ENCODE peak calls at places on chromosomes 13 and 19, in eight cellular contexts. One of them, this sample, is unnamed.

GRCh38 chr13:100124265-100124664 is 35.4 kb downstream of the PCCA start:
- DNase-seq in stimulated activated CD8-positive, alpha-beta memory T cell treated with anti-CD3 and anti-CD28 coated beads, Interleukin-2, amount 100 ng/mL, for 48 hours: no peak
- DNase-seq in HuH-7: no peak
- DNase-seq in tibial artery: no peak
- DNase-seq in activated CD4-positive, CD25-positive, alpha-beta regulatory T cell: no peak
- DNase-seq in T-helper 1 cell: no peak
- DNase-seq in mesothelial cell of epicardium: no peak
- DNase-seq in omental fat pad: no peak
- DNase-seq in this sample: no peak

GRCh38 chr19:5115771-5116202 is 146.9 kb downstream of the KDM4B start:
- DNase-seq in mesothelial cell of epicardium: no peak
- DNase-seq in T-helper 1 cell: no peak
- DNase-seq in HuH-7: no peak
- DNase-seq in tibial artery: no peak
- DNase-seq in omental fat pad: no peak
- DNase-seq in activated CD4-positive, CD25-positive, alpha-beta regulatory T cell: no peak
- DNase-seq in stimulated activated CD8-positive, alpha-beta memory T cell treated with anti-CD3 and anti-CD28 coated beads, Interleukin-2, amount 100 ng/mL, for 48 hours: no peak
- DNase-seq in this sample: no peak

GRCh38 chr13:39816936-39817335 is 161.5 kb downstream of the COG6 start:
- DNase-seq in T-helper 1 cell: no peak
- DNase-seq in HuH-7: no peak
- DNase-seq in mesothelial cell of epicardium: no peak
- DNase-seq in activated CD4-positive, CD25-positive, alpha-beta regulatory T cell: no peak
- DNase-seq in tibial artery: no peak
- DNase-seq in stimulated activated CD8-positive, alpha-beta memory T cell treated with anti-CD3 and anti-CD28 coated beads, Interleukin-2, amount 100 ng/mL, for 48 hours: no peak
- DNase-seq in omental fat pad: no peak
- DNase-seq in this sample: no peak

GRCh38 chr13:27425151-27425917 is 915 bp downstream of the GTF3A start:
- DNase-seq in omental fat pad: no peak
- DNase-seq in mesothelial cell of epicardium: no peak
- DNase-seq in stimulated activated CD8-positive, alpha-beta memory T cell treated with anti-CD3 and anti-CD28 coated beads, Interleukin-2, amount 100 ng/mL, for 48 hours: no peak
- DNase-seq in HuH-7: no peak
- DNase-seq in T-helper 1 cell: no peak
- DNase-seq in activated CD4-positive, CD25-positive, alpha-beta regulatory T cell: no peak
- DNase-seq in tibial artery: no peak
- DNase-seq in this sample: no peak

GRCh38 chr13:49457221-49457620 is 13.1 kb downstream of the SETDB2 start:
- DNase-seq in omental fat pad: no peak
- DNase-seq in T-helper 1 cell: no peak
- DNase-seq in mesothelial cell of epicardium: no peak
- DNase-seq in tibial artery: no peak
- DNase-seq in activated CD4-positive, CD25-positive, alpha-beta regulatory T cell: no peak
- DNase-seq in HuH-7: no peak
- DNase-seq in stimulated activated CD8-positive, alpha-beta memory T cell treated with anti-CD3 and anti-CD28 coated beads, Interleukin-2, amount 100 ng/mL, for 48 hours: no peak
- DNase-seq in this sample: no peak

GRCh38 chr13:48333976-48334375 is 30.4 kb downstream of the RB1 start:
- DNase-seq in mesothelial cell of epicardium: no peak
- DNase-seq in activated CD4-positive, CD25-positive, alpha-beta regulatory T cell: no peak
- DNase-seq in tibial artery: no peak
- DNase-seq in HuH-7: no peak
- DNase-seq in omental fat pad: no peak
- DNase-seq in stimulated activated CD8-positive, alpha-beta memory T cell treated with anti-CD3 and anti-CD28 coated beads, Interleukin-2, amount 100 ng/mL, for 48 hours: no peak
- DNase-seq in T-helper 1 cell: no peak
- DNase-seq in this sample: no peak

GRCh38 chr13:32165791-32166190 is 134.2 kb downstream of the FRY start:
- DNase-seq in activated CD4-positive, CD25-positive, alpha-beta regulatory T cell: no peak
- DNase-seq in HuH-7: no peak
- DNase-seq in tibial artery: peak; percentile 59
- DNase-seq in stimulated activated CD8-positive, alpha-beta memory T cell treated with anti-CD3 and anti-CD28 coated beads, Interleukin-2, amount 100 ng/mL, for 48 hours: no peak
- DNase-seq in T-helper 1 cell: no peak
- DNase-seq in mesothelial cell of epicardium: no peak
- DNase-seq in omental fat pad: no peak
- DNase-seq in this sample: no peak

GRCh38 chr19:20107301-20107700 is 29.5 kb downstream of the ZNF90 start:
- DNase-seq in T-helper 1 cell: no peak
- DNase-seq in activated CD4-positive, CD25-positive, alpha-beta regulatory T cell: no peak
- DNase-seq in HuH-7: no peak
- DNase-seq in omental fat pad: no peak
- DNase-seq in mesothelial cell of epicardium: no peak
- DNase-seq in tibial artery: no peak
- DNase-seq in stimulated activated CD8-positive, alpha-beta memory T cell treated with anti-CD3 and anti-CD28 coated beads, Interleukin-2, amount 100 ng/mL, for 48 hours: no peak
- DNase-seq in this sample: no peak

GRCh38 chr13:77872995-77873394 is 45.6 kb downstream of the EDNRB start:
- DNase-seq in omental fat pad: no peak
- DNase-seq in mesothelial cell of epicardium: no peak
- DNase-seq in HuH-7: no peak
- DNase-seq in activated CD4-positive, CD25-positive, alpha-beta regulatory T cell: no peak
- DNase-seq in tibial artery: no peak
- DNase-seq in stimulated activated CD8-positive, alpha-beta memory T cell treated with anti-CD3 and anti-CD28 coated beads, Interleukin-2, amount 100 ng/mL, for 48 hours: no peak
- DNase-seq in T-helper 1 cell: no peak
- DNase-seq in this sample: no peak

GRCh38 chr13:94210826-94211225 is 268.7 kb downstream of the DCT start:
- DNase-seq in activated CD4-positive, CD25-positive, alpha-beta regulatory T cell: no peak
- DNase-seq in T-helper 1 cell: no peak
- DNase-seq in mesothelial cell of epicardium: no peak
- DNase-seq in HuH-7: no peak
- DNase-seq in tibial artery: no peak
- DNase-seq in omental fat pad: no peak
- DNase-seq in stimulated activated CD8-positive, alpha-beta memory T cell treated with anti-CD3 and anti-CD28 coated beads, Interleukin-2, amount 100 ng/mL, for 48 hours: no peak
- DNase-seq in this sample: no peak